ENCODE peak calls at places on chromosomes 12 and 14, in nine cellular contexts. One of them, this sample, is unnamed.

GRCh38 chr14:21486640-21487087 is 9.7 kb downstream of the TOX4 start:
- DNase-seq in RWPE1: no peak
- DNase-seq in NCI-H1694 treated with DMSO at 0.1 percent for 48 hours: no peak
- DNase-seq in NCI-H1105 treated with DMSO at 0.1 percent for 48 hours: no peak
- DNase-seq in stomach: no peak
- DNase-seq in transverse colon: no peak
- DNase-seq in immature natural killer cell: no peak
- DNase-seq in progenitor cell of endocrine pancreas: no peak
- DNase-seq in H7: no peak
- DNase-seq in this sample: no peak

GRCh38 chr12:7642876-7643309 is 22.8 kb downstream of the APOBEC1 start:
- DNase-seq in stomach: no peak
- DNase-seq in immature natural killer cell: no peak
- DNase-seq in NCI-H1694 treated with DMSO at 0.1 percent for 48 hours: no peak
- DNase-seq in progenitor cell of endocrine pancreas: no peak
- DNase-seq in NCI-H1105 treated with DMSO at 0.1 percent for 48 hours: no peak
- DNase-seq in RWPE1: no peak
- DNase-seq in H7: no peak
- DNase-seq in transverse colon: no peak
- DNase-seq in this sample: no peak

GRCh38 chr12:75702477-75703093 is 191.2 kb upstream of the KRR1 start:
- DNase-seq in RWPE1: no peak
- DNase-seq in NCI-H1694 treated with DMSO at 0.1 percent for 48 hours: no peak
- DNase-seq in stomach: no peak
- DNase-seq in NCI-H1105 treated with DMSO at 0.1 percent for 48 hours: no peak
- DNase-seq in H7: no peak
- DNase-seq in transverse colon: no peak
- DNase-seq in progenitor cell of endocrine pancreas: no peak
- DNase-seq in immature natural killer cell: no peak
- DNase-seq in this sample: no peak

GRCh38 chr14:64971890-64972785 is at the start of gene RAB15:
- DNase-seq in H7: peak
- DNase-seq in RWPE1: peak
- DNase-seq in stomach: peak
- DNase-seq in transverse colon: peak
- DNase-seq in progenitor cell of endocrine pancreas: peak
- DNase-seq in NCI-H1694 treated with DMSO at 0.1 percent for 48 hours: peak
- DNase-seq in immature natural killer cell: peak
- DNase-seq in NCI-H1105 treated with DMSO at 0.1 percent for 48 hours: peak
- DNase-seq in this sample: no peak

GRCh38 chr14:49992901-49993335 is 100.0 kb downstream of the ARF6 start:
- DNase-seq in NCI-H1694 treated with DMSO at 0.1 percent for 48 hours: no peak
- DNase-seq in progenitor cell of endocrine pancreas: no peak
- DNase-seq in RWPE1: no peak
- DNase-seq in stomach: no peak
- DNase-seq in NCI-H1105 treated with DMSO at 0.1 percent for 48 hours: no peak
- DNase-seq in immature natural killer cell: peak
- DNase-seq in H7: no peak
- DNase-seq in transverse colon: no peak
- DNase-seq in this sample: no peak

GRCh38 chr12:6821674-6822433 is at the start of gene GPR162:
- DNase-seq in transverse colon: peak
- DNase-seq in stomach: peak
- DNase-seq in NCI-H1105 treated with DMSO at 0.1 percent for 48 hours: peak
- DNase-seq in NCI-H1694 treated with DMSO at 0.1 percent for 48 hours: peak
- DNase-seq in progenitor cell of endocrine pancreas: peak
- DNase-seq in RWPE1: no peak
- DNase-seq in immature natural killer cell: no peak
- DNase-seq in H7: peak
- DNase-seq in this sample: peak

GRCh38 chr12:44846826-44847225 is 29.3 kb downstream of the NELL2 start:
- DNase-seq in H7: no peak
- DNase-seq in immature natural killer cell: no peak
- DNase-seq in progenitor cell of endocrine pancreas: no peak
- DNase-seq in stomach: no peak
- DNase-seq in transverse colon: no peak
- DNase-seq in NCI-H1105 treated with DMSO at 0.1 percent for 48 hours: no peak
- DNase-seq in NCI-H1694 treated with DMSO at 0.1 percent for 48 hours: no peak
- DNase-seq in RWPE1: no peak
- DNase-seq in this sample: no peak

GRCh38 chr12:46919666-46920065 is 93.9 kb upstream of the SLC38A4 start:
- DNase-seq in immature natural killer cell: no peak
- DNase-seq in NCI-H1105 treated with DMSO at 0.1 percent for 48 hours: no peak
- DNase-seq in transverse colon: no peak
- DNase-seq in NCI-H1694 treated with DMSO at 0.1 percent for 48 hours: no peak
- DNase-seq in stomach: no peak
- DNase-seq in H7: no peak
- DNase-seq in RWPE1: no peak
- DNase-seq in progenitor cell of endocrine pancreas: no peak
- DNase-seq in this sample: no peak

GRCh38 chr12:20004951-20005350 is 363.4 kb upstream of the PDE3A start:
- DNase-seq in RWPE1: no peak
- DNase-seq in immature natural killer cell: no peak
- DNase-seq in stomach: no peak
- DNase-seq in transverse colon: no peak
- DNase-seq in H7: no peak
- DNase-seq in NCI-H1694 treated with DMSO at 0.1 percent for 48 hours: no peak
- DNase-seq in NCI-H1105 treated with DMSO at 0.1 percent for 48 hours: no peak
- DNase-seq in progenitor cell of endocrine pancreas: no peak
- DNase-seq in this sample: no peak

GRCh38 chr14:103828315-103828967 is 18.9 kb downstream of the PPP1R13B start:
- DNase-seq in immature natural killer cell: no peak
- DNase-seq in H7: no peak
- DNase-seq in NCI-H1694 treated with DMSO at 0.1 percent for 48 hours: no peak
- DNase-seq in transverse colon: peak
- DNase-seq in stomach: peak
- DNase-seq in progenitor cell of endocrine pancreas: no peak
- DNase-seq in RWPE1: no peak
- DNase-seq in NCI-H1105 treated with DMSO at 0.1 percent for 48 hours: no peak
- DNase-seq in this sample: no peak